ENCODE peak calls at places on chromosomes 7 and 10, in four cellular contexts. S is naive thymus-derived CD4-positive, alpha-beta T cell; Q is cardiac muscle cell; B is colonic mucosa. U is an unnamed sample. For H3K4me1, the result is how much of the 10 kb centered on the place peaks cover.

GRCh38 chr7:49295136-49295535 is 370.8 kb downstream of the CDC14C start:
- DNase-seq in B (no peak), Q (peak), S (no peak), U (no peak)

GRCh38 chr10:7412482-7413251 is 1.8 kb upstream of the SFMBT2 start:
- DNase-seq in Q (no peak), S (peak), B (peak), U (no peak)

GRCh38 chr7:157386979-157387800 is 50.4 kb downstream of the DNAJB6 start:
- DNase-seq in Q (peak), B (peak), S (peak), U (peak)

GRCh38 chr7:29365423-29365822 is 170.8 kb downstream of the CHN2 start:
- DNase-seq in Q (no peak), B (no peak), S (no peak), U (no peak)

GRCh38 chr10:85665078-85665477 is 701.5 kb downstream of the GRID1 start:
- DNase-seq in B (no peak), Q (no peak), S (no peak), U (no peak)

GRCh38 chr7:3301831-3302618 is 973 bp downstream of the SDK1 start:
- DNase-seq in Q (peak), S (peak), B (no peak), U (peak)

GRCh38 chr10:97016728-97017473 is 168.9 kb downstream of the SLIT1 start:
- DNase-seq in S (no peak), Q (no peak), B (no peak), U (no peak)

GRCh38 chr7:47651355-47652317 is 69.7 kb upstream of the TNS3 start:
- DNase-seq in Q (peak), B (no peak), S (no peak), U (no peak)

GRCh38 chr7:90626011-90626410 is 29.9 kb downstream of the CDK14 start:
- DNase-seq in Q (peak), S (no peak), B (no peak), U (peak)

GRCh38 chr7:150337659-150338081 is 3.8 kb downstream of the RARRES2 start:
- DNase-seq in B (no peak), Q (no peak), S (no peak), U (no peak)

GRCh38 chr10:29245476-29245875 is 43.4 kb upstream of the LYZL1 start:
- DNase-seq in Q (peak), B (no peak), S (no peak), U (no peak)

GRCh38 chr7:134693256-134693655 is 46.6 kb downstream of the BPGM start:
- DNase-seq in S (no peak), B (no peak), Q (peak), U (no peak)

GRCh38 chr7:138564365-138564764 is 104.3 kb downstream of the TRIM24 start:
- DNase-seq in B (no peak), S (no peak), Q (no peak), U (no peak)

GRCh38 chr7:43491123-43491522 is 91.8 kb upstream of the STK17A start:
- DNase-seq in Q (no peak), S (no peak), B (no peak), U (no peak)

GRCh38 chr10:101291254-101292193 is 62.3 kb upstream of the LBX1 start:
- DNase-seq in Q (peak), S (no peak), B (no peak), U (peak)

GRCh38 chr10:68784476-68784875 is 42.9 kb upstream of the STOX1 start:
- DNase-seq in S (no peak), B (no peak), Q (peak), U (no peak)

GRCh38 chr10:78744521-78745090 is 324.2 kb upstream of the ZMIZ1 start:
- DNase-seq in Q (no peak), B (no peak), S (no peak), U (no peak)

GRCh38 chr7:84686373-84686772 is 491.8 kb upstream of the SEMA3A start:
- DNase-seq in S (no peak), B (no peak), Q (no peak), U (no peak)

GRCh38 chr7:44311561-44312495 is 13.6 kb downstream of the CAMK2B start:
- DNase-seq in S (no peak), Q (no peak), B (peak), U (no peak)

GRCh38 chr10:111598433-111599059 is 521.7 kb downstream of the ADRA2A start:
- DNase-seq in S (no peak), B (peak), Q (peak), U (peak)

GRCh38 chr10:21087476-21087875 is 190.4 kb upstream of the NEBL start:
- DNase-seq in Q (no peak), B (no peak), S (no peak), U (no peak)

GRCh38 chr7:16970732-16971495 is 89.1 kb upstream of the AGR3 start:
- DNase-seq in S (no peak), B (no peak), Q (no peak), U (no peak)

GRCh38 chr7:45580053-45580872 is 6.1 kb downstream of the ADCY1 start:
- DNase-seq in B (no peak), S (no peak), Q (no peak), U (no peak)

GRCh38 chr7:19011212-19011611 is 106.2 kb downstream of the TWIST1 start:
- DNase-seq in S (no peak), B (no peak), Q (peak), U (no peak)

GRCh38 chr10:88064608-88065383 is 201.4 kb downstream of the PTEN start:
- DNase-seq in Q (peak), S (no peak), B (peak), U (no peak)

GRCh38 chr7:131188367-131189339 is 139.0 kb upstream of the MKLN1 start:
- DNase-seq in B (no peak), Q (peak), S (peak), U (no peak)

GRCh38 chr10:34769941-34770340 is 45.2 kb downstream of the PARD3 start:
- DNase-seq in B (no peak), S (no peak), Q (no peak), U (no peak)

GRCh38 chr10:58662314-58662713 is 149.6 kb downstream of the BICC1 start:
- DNase-seq in B (no peak), Q (peak), S (no peak), U (no peak)

GRCh38 chr10:95841711-95842498 is 65.9 kb upstream of the CC2D2B start:
- DNase-seq in B (peak), Q (peak), S (no peak), U (peak)

GRCh38 chr7:105880571-105881330 is 4.4 kb upstream of the ATXN7L1 start:
- DNase-seq in B (no peak), S (no peak), Q (no peak), U (no peak)

GRCh38 chr10:123147635-123148413 is at the start of gene HMX2:
- DNase-seq in B (no peak), Q (no peak), S (no peak), U (peak)

GRCh38 chr10:84173543-84173942 is at the start of gene GPR15LG:
- DNase-seq in S (no peak), Q (no peak), B (peak), U (no peak)

GRCh38 chr10:29329420-29329819 is 40.5 kb downstream of the LYZL1 start:
- DNase-seq in Q (peak), B (no peak), S (no peak), U (no peak)

GRCh38 chr10:46022978-46023702 is 7.3 kb downstream of the NCOA4 start:
- DNase-seq in S (peak), B (peak), Q (peak), U (peak)

GRCh38 chr10:66752714-66753113 is 173.1 kb upstream of the LRRTM3 start:
- DNase-seq in Q (no peak), S (no peak), B (no peak), U (no peak)

GRCh38 chr7:17598846-17599245 is 300.4 kb downstream of the AHR start:
- DNase-seq in Q (no peak), S (no peak), B (no peak), U (no peak)

GRCh38 chr10:360653-361052 is 225.4 kb downstream of the ZMYND11 start:
- DNase-seq in S (no peak), Q (no peak), B (no peak), U (no peak)

GRCh38 chr10:59713196-59713821 is 3.7 kb upstream of the SLC16A9 start:
- DNase-seq in B (no peak), Q (no peak), S (no peak), U (no peak)

GRCh38 chr10:58593008-58593407 is 80.3 kb downstream of the BICC1 start:
- DNase-seq in B (no peak), Q (no peak), S (no peak), U (no peak)

GRCh38 chr10:80170641-80171040 is 34.7 kb downstream of the ANXA11 start:
- DNase-seq in B (no peak), S (no peak), Q (no peak), U (no peak)

GRCh38 chr10:80173441-80173840 is 31.9 kb downstream of the ANXA11 start:
- DNase-seq in S (no peak), B (no peak), Q (no peak), U (no peak)

GRCh38 chr10:80171248-80171660 is 34.1 kb downstream of the ANXA11 start:
- DNase-seq in B (peak), Q (no peak), S (no peak), U (no peak)

GRCh38 chr10:80174641-80175395 is 30.5 kb downstream of the ANXA11 start:
- DNase-seq in Q (no peak), S (no peak), B (no peak), U (no peak)

GRCh38 chr10:80172896-80173295 is 32.4 kb downstream of the ANXA11 start:
- DNase-seq in Q (no peak), B (peak), S (no peak), U (no peak)
- H3K4me1 ChIP-seq in Q (under half), B (under half), S (under half), U (under half)

DNA sequence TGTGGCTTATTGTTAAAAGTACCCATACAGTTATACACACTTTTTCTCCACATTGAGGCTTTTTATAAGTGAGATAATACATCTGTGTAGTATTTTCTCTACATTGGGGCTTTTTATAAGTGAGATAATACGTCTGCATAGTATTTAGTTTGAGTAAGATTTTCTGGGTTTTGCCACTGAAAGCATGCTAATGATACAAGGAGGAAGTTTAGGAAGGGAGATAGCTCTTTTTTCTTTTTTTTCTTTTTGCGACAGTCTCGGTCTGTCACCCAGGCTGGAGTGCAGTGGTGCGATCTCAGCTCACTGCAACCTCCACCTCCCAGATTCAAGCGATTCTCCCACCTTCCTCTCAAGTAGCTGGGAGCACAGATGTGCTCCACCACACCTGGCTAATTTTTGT is 13.3 kb downstream of the FAM107B start:
- DNase-seq in B (no peak), Q (no peak), S (no peak), U (no peak)
- H3K4me1 ChIP-seq in B (under half), Q (under half), S (under half), U (under half)

GRCh38 chr7:77831953-77832352 is 33.4 kb downstream of the PHTF2 start:
- DNase-seq in S (no peak), Q (no peak), B (no peak), U (no peak)
- H3K4me1 ChIP-seq in S (under half), Q (under half), B (under half), U (under half)

GRCh38 chr10:110275140-110275729 is 29.5 kb downstream of the SMNDC1 start:
- DNase-seq in Q (no peak), S (no peak), B (no peak), U (no peak)

GRCh38 chr10:110276603-110277002 is 28.1 kb downstream of the SMNDC1 start:
- DNase-seq in B (no peak), Q (no peak), S (no peak), U (no peak)

GRCh38 chr10:110274072-110274627 is 30.6 kb downstream of the SMNDC1 start:
- DNase-seq in Q (no peak), B (no peak), S (no peak), U (no peak)

GRCh38 chr10:110274629-110275028 is 30.1 kb downstream of the SMNDC1 start:
- DNase-seq in Q (no peak), S (no peak), B (no peak), U (no peak)

DNA sequence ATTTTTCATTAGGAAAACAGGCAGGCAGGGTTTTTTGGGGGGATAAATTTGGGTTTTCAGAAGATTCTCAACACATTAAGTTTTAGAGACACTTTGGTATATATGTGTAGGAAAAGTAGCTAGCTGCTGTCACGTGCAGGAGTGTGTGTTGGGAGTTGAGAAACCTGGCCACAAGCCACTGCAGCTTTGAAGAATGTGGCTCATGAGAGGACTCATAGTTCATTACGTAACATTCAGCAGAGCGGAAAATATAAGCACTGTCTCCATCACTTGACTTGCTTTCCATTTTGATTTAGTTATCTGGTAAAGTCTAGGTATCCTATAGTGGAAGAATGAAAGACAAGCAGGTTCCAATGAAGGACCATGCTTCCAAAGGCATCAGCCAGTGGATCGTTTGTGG is 31.2 kb downstream of the SMNDC1 start:
- DNase-seq in B (no peak), S (no peak), Q (peak), U (no peak)
- H3K4me1 ChIP-seq in B (under half), S (under half), Q (under half), U (under half)

DNA sequence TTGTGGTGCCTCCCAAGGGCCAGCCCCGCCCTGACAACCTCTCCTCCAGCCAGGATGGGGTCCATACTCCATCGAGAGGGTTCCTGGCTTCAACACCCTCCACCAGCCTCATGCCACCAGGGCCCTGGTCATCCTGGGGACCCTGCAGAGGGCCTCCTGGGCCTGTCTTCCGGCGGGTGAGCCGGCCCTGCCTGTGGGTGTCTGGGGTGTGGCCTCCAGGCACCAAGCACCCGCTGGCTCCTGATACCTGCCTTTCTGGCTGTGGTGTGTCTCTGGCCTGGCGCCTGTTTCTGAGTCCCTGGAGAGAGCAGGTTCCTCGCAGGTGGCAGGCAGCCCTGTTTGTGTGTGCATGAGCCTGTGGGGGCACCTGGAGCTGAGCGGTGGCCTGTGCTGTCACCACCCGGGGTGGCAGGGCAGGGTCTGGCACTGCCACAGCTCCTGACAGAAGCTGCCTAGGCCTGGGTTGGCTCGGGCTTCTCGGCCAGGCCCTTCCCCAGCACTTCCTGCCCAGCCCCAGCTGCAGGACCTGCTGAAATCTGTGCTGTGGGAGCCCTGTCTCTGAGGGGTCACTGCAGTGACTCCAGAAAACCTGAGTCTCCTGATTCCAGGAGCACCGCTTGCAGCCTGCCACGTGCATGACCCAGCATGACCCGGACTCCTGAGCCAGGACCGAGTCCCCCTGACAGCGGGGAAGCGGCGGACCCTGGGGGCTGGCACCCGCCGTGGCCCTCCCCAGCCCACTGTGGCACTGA is 18.4 kb downstream of the ADAM8 start:
- DNase-seq in S (no peak), Q (no peak), B (peak), U (no peak)
- H3K4me1 ChIP-seq in S (under half), Q (under half), B (under half), U (under half)

U was measured in HAP-1.